ENCODE peak calls at places on chromosome 16, in eight cellular contexts. O is cardiac muscle cell, J is stomach, G is A549, W is right atrium auricular region, E is ovary, K is GM23338, Q is heart right ventricle. N is an unnamed sample.

GRCh38 chr16:66908116-66908515 is 10.6 kb downstream of the CDH16 start:
- DNase-seq in O (no peak), J (no peak), G (no peak), W (no peak), E (no peak), K (no peak), Q (no peak), N (no peak)

GRCh38 chr16:64440421-64440831 is 681.4 kb downstream of the CDH11 start:
- DNase-seq in O (peak; percentile 94), J (no peak), G (peak; percentile 32), W (no peak), E (no peak), K (no peak), Q (no peak), N (peak; percentile 62)

GRCh38 chr16:27962197-27962596 is 101.3 kb downstream of the GSG1L start:
- DNase-seq in O (no peak), J (no peak), G (no peak), W (no peak), E (no peak), K (no peak), Q (no peak), N (no peak)

GRCh38 chr16:56421313-56421712 is 4.0 kb downstream of the AMFR start:
- DNase-seq in O (no peak), J (no peak), G (no peak), W (no peak), E (no peak), K (no peak), Q (no peak), N (no peak)

GRCh38 chr16:83335076-83335475 is 472.7 kb upstream of the HSBP1 start:
- DNase-seq in O (no peak), J (no peak), G (no peak), W (no peak), E (no peak), K (no peak), Q (no peak), N (no peak)

GRCh38 chr16:86791287-86792074 is 213.1 kb downstream of the FOXL1 start:
- DNase-seq in O (no peak), J (no peak), G (no peak), W (no peak), E (no peak), K (peak; percentile 42), Q (no peak), N (no peak)

GRCh38 chr16:55912022-55912421 is 36.8 kb upstream of the CES5A start:
- DNase-seq in O (no peak), J (no peak), G (no peak), W (peak; percentile 67), E (no peak), K (no peak), Q (peak; percentile 48), N (no peak)

GRCh38 chr16:79372504-79373184 is 227.9 kb downstream of the MAF start:
- DNase-seq in O (peak; percentile 57), J (no peak), G (peak; percentile 41), W (no peak), E (peak; percentile 48), K (no peak), Q (no peak), N (no peak)

GRCh38 chr16:74623214-74623842 is 16.4 kb upstream of the GLG1 start:
- DNase-seq in O (peak; percentile 64), J (peak; percentile 7), G (peak; percentile 68), W (no peak), E (no peak), K (peak; percentile 71), Q (no peak), N (no peak)

GRCh38 chr16:57020651-57021050 is 31.3 kb downstream of the NLRC5 start:
- DNase-seq in O (no peak), J (no peak), G (no peak), W (no peak), E (no peak), K (no peak), Q (no peak), N (no peak)

GRCh38 chr16:50334106-50334975 is 34.4 kb downstream of the BRD7 start:
- DNase-seq in O (no peak), J (no peak), G (peak; percentile 37), W (no peak), E (no peak), K (no peak), Q (no peak), N (no peak)

GRCh38 chr16:15949210-15950166 is at the start of gene ABCC1:
- DNase-seq in O (peak; percentile 48), J (peak; percentile 57), G (peak; percentile 65), W (no peak), E (peak; percentile 19), K (peak; percentile 69), Q (peak; percentile 56), N (no peak)

GRCh38 chr16:65515193-65515592 is 393.3 kb upstream of the CDH11 start:
- DNase-seq in O (no peak), J (no peak), G (no peak), W (no peak), E (no peak), K (no peak), Q (no peak), N (no peak)

GRCh38 chr16:28321700-28322411 is 29.5 kb downstream of the SBK1 start:
- DNase-seq in O (peak; percentile 29), J (no peak), G (peak; percentile 38), W (no peak), E (no peak), K (peak; percentile 84), Q (no peak), N (no peak)

GRCh38 chr16:72989203-72989991 is 58.5 kb downstream of the ZFHX3 start:
- DNase-seq in O (peak; percentile 80), J (no peak), G (no peak), W (no peak), E (no peak), K (no peak), Q (no peak), N (peak; percentile 78)

GRCh38 chr16:57480127-57480753 is 6.1 kb downstream of the DOK4 start:
- DNase-seq in O (peak; percentile 88), J (peak; percentile 92), G (peak; percentile 90), W (no peak), E (peak; percentile 55), K (no peak), Q (peak; percentile 69), N (no peak)

GRCh38 chr16:81971853-81972252 is 39.4 kb downstream of the SDR42E1 start:
- DNase-seq in O (no peak), J (no peak), G (no peak), W (no peak), E (no peak), K (no peak), Q (no peak), N (no peak)

GRCh38 chr16:1543085-1543896 is 9.8 kb downstream of the TMEM204 start:
- DNase-seq in O (peak; percentile 87), J (peak; percentile 32), G (peak; percentile 38), W (peak; percentile 79), E (no peak), K (peak; percentile 67), Q (peak; percentile 81), N (peak; percentile 88)
- TF ChIP-seq CTCF in O (peak; percentile 22), J (no peak), G (no peak), W (no peak), E (no peak), K (no peak), Q (no peak), N (no peak)

GRCh38 chr16:84839054-84839453 is 19.3 kb downstream of the CRISPLD2 start:
- DNase-seq in O (peak; percentile 81), J (no peak), G (no peak), W (no peak), E (no peak), K (no peak), Q (no peak), N (no peak)

GRCh38 chr16:84836234-84836647 is 16.5 kb downstream of the CRISPLD2 start:
- DNase-seq in O (peak; percentile 100), J (peak; percentile 51), G (peak; percentile 39), W (peak; percentile 93), E (peak; percentile 97), K (peak; percentile 86), Q (peak; percentile 77), N (peak; percentile 92)

GRCh38 chr16:84836967-84837366 is 17.2 kb downstream of the CRISPLD2 start:
- DNase-seq in O (no peak), J (no peak), G (no peak), W (no peak), E (no peak), K (no peak), Q (no peak), N (no peak)

GRCh38 chr16:84839956-84840355 is 20.2 kb downstream of the CRISPLD2 start:
- DNase-seq in O (peak; percentile 74), J (no peak), G (peak; percentile 37), W (no peak), E (no peak), K (peak; percentile 66), Q (no peak), N (no peak)

GRCh38 chr16:84838383-84838948 is 18.7 kb downstream of the CRISPLD2 start:
- DNase-seq in O (no peak), J (no peak), G (no peak), W (no peak), E (no peak), K (no peak), Q (no peak), N (no peak)
- H3K4me1 ChIP-seq in O (no peaks in the 10 kb centered on the region), J (peaks cover 71% of the 10 kb centered on the region), G (peaks cover 43% of the 10 kb centered on the region), W (peaks cover 64% of the 10 kb centered on the region), E (peaks cover 13% of the 10 kb centered on the region), K (peaks cover 24% of the 10 kb centered on the region), Q (peaks cover 52% of the 10 kb centered on the region), N (peaks cover 3% of the 10 kb centered on the region)

GRCh38 chr16:11372073-11372923 is 27.0 kb downstream of the RMI2 start:
- DNase-seq in O (no peak), J (no peak), G (no peak), W (no peak), E (peak; percentile 34), K (no peak), Q (no peak), N (no peak)
- TF ChIP-seq CTCF in O (no peak), J (no peak), G (no peak), W (no peak), E (no peak), K (no peak), Q (no peak), N (no peak)

DNA sequence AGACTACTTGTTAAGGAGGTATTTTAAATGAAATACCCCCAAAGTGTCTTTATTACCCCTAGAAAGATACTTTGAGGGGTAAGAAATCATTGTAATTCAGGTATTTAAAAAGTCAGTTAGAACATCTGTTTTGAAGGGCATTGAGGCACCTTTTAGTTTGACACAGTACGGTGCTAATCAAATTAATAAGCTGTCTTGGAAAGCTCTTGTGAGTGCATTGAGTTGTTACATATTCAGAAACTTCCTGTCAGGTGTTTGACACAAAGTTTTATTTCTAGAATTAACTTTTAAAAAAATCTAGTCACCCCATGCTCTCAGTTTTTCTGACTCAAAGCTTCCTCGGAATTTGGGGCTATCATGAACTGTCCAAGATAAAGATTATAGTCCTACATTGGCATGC is 4.6 kb downstream of the RBBP6 start:
- DNase-seq in O (no peak), J (no peak), G (no peak), W (no peak), E (no peak), K (no peak), Q (no peak), N (no peak)
- H3K4me1 ChIP-seq in O (peaks cover 38% of the 10 kb centered on the region), J (peaks cover 60% of the 10 kb centered on the region), G (peaks cover 32% of the 10 kb centered on the region), W (peaks cover 40% of the 10 kb centered on the region), E (peaks cover 3% of the 10 kb centered on the region), K (peaks cover 23% of the 10 kb centered on the region), Q (peaks cover 55% of the 10 kb centered on the region), N (no peaks in the 10 kb centered on the region)

N was measured in ascending aorta.